ENCODE peak calls at places on chromosomes 3 and 15, in ten cellular contexts. One of them, this sample, is unnamed.

GRCh38 chr3:114155370-114155821 is 23.5 kb downstream of the DRD3 start:
- DNase-seq in fibroblast of pulmonary artery: peak; percentile 56
- DNase-seq in Caco-2: peak; percentile 31
- DNase-seq in RWPE1: no peak
- DNase-seq in GM03348: peak; percentile 13
- DNase-seq in brain microvascular endothelial cell: peak; percentile 34
- DNase-seq in posterior vena cava: no peak
- DNase-seq in SK-N-DZ: no peak
- DNase-seq in omental fat pad: no peak
- DNase-seq in adrenal gland: peak; percentile 49
- DNase-seq in this sample: peak; percentile 49

GRCh38 chr3:50275160-50275995 is 3.5 kb upstream of the LSMEM2 start:
- DNase-seq in Caco-2: no peak
- DNase-seq in SK-N-DZ: no peak
- DNase-seq in RWPE1: no peak
- DNase-seq in omental fat pad: no peak
- DNase-seq in adrenal gland: no peak
- DNase-seq in brain microvascular endothelial cell: no peak
- DNase-seq in GM03348: no peak
- DNase-seq in posterior vena cava: no peak
- DNase-seq in fibroblast of pulmonary artery: no peak
- DNase-seq in this sample: no peak

GRCh38 chr15:57032338-57032737 is 113.9 kb downstream of the TCF12 start:
- DNase-seq in omental fat pad: no peak
- DNase-seq in GM03348: no peak
- DNase-seq in posterior vena cava: no peak
- DNase-seq in brain microvascular endothelial cell: no peak
- DNase-seq in adrenal gland: no peak
- DNase-seq in SK-N-DZ: no peak
- DNase-seq in RWPE1: no peak
- DNase-seq in Caco-2: no peak
- DNase-seq in fibroblast of pulmonary artery: no peak
- DNase-seq in this sample: no peak

GRCh38 chr3:64902991-64903390 is 215.2 kb upstream of the ADAMTS9 start:
- DNase-seq in adrenal gland: no peak
- DNase-seq in GM03348: peak; percentile 36
- DNase-seq in fibroblast of pulmonary artery: peak; percentile 46
- DNase-seq in Caco-2: no peak
- DNase-seq in omental fat pad: no peak
- DNase-seq in brain microvascular endothelial cell: no peak
- DNase-seq in posterior vena cava: no peak
- DNase-seq in RWPE1: no peak
- DNase-seq in SK-N-DZ: no peak
- DNase-seq in this sample: no peak

GRCh38 chr15:70633394-70633793 is 130.0 kb downstream of the UACA start:
- DNase-seq in posterior vena cava: peak; percentile 89
- DNase-seq in GM03348: no peak
- DNase-seq in Caco-2: peak; percentile 22
- DNase-seq in SK-N-DZ: no peak
- DNase-seq in omental fat pad: no peak
- DNase-seq in RWPE1: no peak
- DNase-seq in fibroblast of pulmonary artery: peak; percentile 38
- DNase-seq in brain microvascular endothelial cell: no peak
- DNase-seq in adrenal gland: no peak
- DNase-seq in this sample: no peak

GRCh38 chr3:151873433-151873832 is at the start of gene SUCNR1:
- DNase-seq in fibroblast of pulmonary artery: no peak
- DNase-seq in RWPE1: no peak
- DNase-seq in GM03348: no peak
- DNase-seq in SK-N-DZ: no peak
- DNase-seq in posterior vena cava: no peak
- DNase-seq in brain microvascular endothelial cell: no peak
- DNase-seq in adrenal gland: no peak
- DNase-seq in Caco-2: no peak
- DNase-seq in omental fat pad: no peak
- DNase-seq in this sample: no peak

GRCh38 chr15:79184465-79184892 is 93.9 kb upstream of the RASGRF1 start:
- DNase-seq in brain microvascular endothelial cell: peak; percentile 60
- DNase-seq in RWPE1: peak; percentile 76
- DNase-seq in fibroblast of pulmonary artery: peak; percentile 67
- DNase-seq in SK-N-DZ: peak; percentile 77
- DNase-seq in omental fat pad: peak; percentile 90
- DNase-seq in GM03348: peak; percentile 78
- DNase-seq in adrenal gland: peak; percentile 78
- DNase-seq in posterior vena cava: peak; percentile 93
- DNase-seq in Caco-2: peak; percentile 73
- DNase-seq in this sample: peak; percentile 78

GRCh38 chr3:80929576-80929975 is 831.9 kb downstream of the GBE1 start:
- DNase-seq in GM03348: no peak
- DNase-seq in omental fat pad: no peak
- DNase-seq in adrenal gland: no peak
- DNase-seq in brain microvascular endothelial cell: no peak
- DNase-seq in fibroblast of pulmonary artery: no peak
- DNase-seq in posterior vena cava: no peak
- DNase-seq in Caco-2: no peak
- DNase-seq in SK-N-DZ: no peak
- DNase-seq in RWPE1: no peak
- DNase-seq in this sample: no peak

GRCh38 chr3:111616417-111617105 is 21.4 kb upstream of the ZBED2 start:
- DNase-seq in omental fat pad: no peak
- DNase-seq in GM03348: peak; percentile 16
- DNase-seq in SK-N-DZ: no peak
- DNase-seq in Caco-2: no peak
- DNase-seq in brain microvascular endothelial cell: peak; percentile 22
- DNase-seq in adrenal gland: no peak
- DNase-seq in RWPE1: no peak
- DNase-seq in posterior vena cava: no peak
- DNase-seq in fibroblast of pulmonary artery: no peak
- DNase-seq in this sample: peak; percentile 21

GRCh38 chr3:189144645-189145044 is 27.1 kb upstream of the TPRG1 start:
- DNase-seq in posterior vena cava: no peak
- DNase-seq in Caco-2: peak; percentile 28
- DNase-seq in SK-N-DZ: peak; percentile 37
- DNase-seq in brain microvascular endothelial cell: no peak
- DNase-seq in fibroblast of pulmonary artery: peak; percentile 64
- DNase-seq in omental fat pad: no peak
- DNase-seq in RWPE1: peak; percentile 30
- DNase-seq in adrenal gland: no peak
- DNase-seq in GM03348: no peak
- DNase-seq in this sample: peak; percentile 23

GRCh38 chr3:52204337-52205073 is 6.5 kb downstream of the ALAS1 start:
- DNase-seq in omental fat pad: no peak
- DNase-seq in posterior vena cava: no peak
- DNase-seq in fibroblast of pulmonary artery: no peak
- DNase-seq in Caco-2: no peak
- DNase-seq in SK-N-DZ: no peak
- DNase-seq in RWPE1: no peak
- DNase-seq in GM03348: no peak
- DNase-seq in brain microvascular endothelial cell: no peak
- DNase-seq in adrenal gland: no peak
- DNase-seq in this sample: no peak

GRCh38 chr3:13492048-13492447 is 11.9 kb downstream of the HDAC11 start:
- DNase-seq in RWPE1: no peak
- DNase-seq in omental fat pad: no peak
- DNase-seq in fibroblast of pulmonary artery: no peak
- DNase-seq in SK-N-DZ: no peak
- DNase-seq in GM03348: no peak
- DNase-seq in adrenal gland: no peak
- DNase-seq in posterior vena cava: peak; percentile 42
- DNase-seq in Caco-2: no peak
- DNase-seq in brain microvascular endothelial cell: no peak
- DNase-seq in this sample: no peak

GRCh38 chr3:133891662-133892389 is 3.9 kb downstream of the RAB6B start:
- DNase-seq in posterior vena cava: no peak
- DNase-seq in brain microvascular endothelial cell: no peak
- DNase-seq in adrenal gland: no peak
- DNase-seq in SK-N-DZ: no peak
- DNase-seq in RWPE1: no peak
- DNase-seq in GM03348: no peak
- DNase-seq in omental fat pad: no peak
- DNase-seq in Caco-2: no peak
- DNase-seq in fibroblast of pulmonary artery: no peak
- DNase-seq in this sample: no peak

GRCh38 chr3:8255771-8256170 is 245.9 kb upstream of the LMCD1 start:
- DNase-seq in Caco-2: no peak
- DNase-seq in adrenal gland: no peak
- DNase-seq in omental fat pad: no peak
- DNase-seq in fibroblast of pulmonary artery: no peak
- DNase-seq in posterior vena cava: no peak
- DNase-seq in RWPE1: no peak
- DNase-seq in brain microvascular endothelial cell: no peak
- DNase-seq in GM03348: no peak
- DNase-seq in SK-N-DZ: no peak
- DNase-seq in this sample: no peak

GRCh38 chr3:44883999-44884431 is 9.6 kb downstream of the TGM4 start:
- DNase-seq in Caco-2: no peak
- DNase-seq in posterior vena cava: no peak
- DNase-seq in RWPE1: peak; percentile 82
- DNase-seq in fibroblast of pulmonary artery: peak; percentile 95
- DNase-seq in adrenal gland: no peak
- DNase-seq in SK-N-DZ: no peak
- DNase-seq in GM03348: peak; percentile 84
- DNase-seq in omental fat pad: no peak
- DNase-seq in brain microvascular endothelial cell: peak; percentile 94
- DNase-seq in this sample: no peak

GRCh38 chr15:88649753-88650551 is 11.1 kb downstream of the ISG20 start:
- DNase-seq in SK-N-DZ: no peak
- DNase-seq in RWPE1: no peak
- DNase-seq in adrenal gland: no peak
- DNase-seq in Caco-2: no peak
- DNase-seq in omental fat pad: no peak
- DNase-seq in fibroblast of pulmonary artery: no peak
- DNase-seq in brain microvascular endothelial cell: no peak
- DNase-seq in GM03348: no peak
- DNase-seq in posterior vena cava: peak; percentile 74
- DNase-seq in this sample: no peak

GRCh38 chr15:82843561-82843960 is 34.1 kb downstream of the WHAMM start:
- DNase-seq in brain microvascular endothelial cell: no peak
- DNase-seq in posterior vena cava: no peak
- DNase-seq in omental fat pad: no peak
- DNase-seq in fibroblast of pulmonary artery: no peak
- DNase-seq in RWPE1: no peak
- DNase-seq in SK-N-DZ: no peak
- DNase-seq in Caco-2: no peak
- DNase-seq in adrenal gland: no peak
- DNase-seq in GM03348: no peak
- DNase-seq in this sample: no peak

GRCh38 chr3:4313606-4314308 is 10.6 kb downstream of the SETMAR start:
- DNase-seq in GM03348: no peak
- DNase-seq in RWPE1: peak; percentile 5
- DNase-seq in adrenal gland: no peak
- DNase-seq in fibroblast of pulmonary artery: no peak
- DNase-seq in SK-N-DZ: no peak
- DNase-seq in Caco-2: no peak
- DNase-seq in brain microvascular endothelial cell: peak; percentile 28
- DNase-seq in omental fat pad: no peak
- DNase-seq in posterior vena cava: no peak
- DNase-seq in this sample: no peak

GRCh38 chr15:52652984-52653383 is 26.2 kb downstream of the ATOSA start:
- DNase-seq in omental fat pad: no peak
- DNase-seq in Caco-2: no peak
- DNase-seq in GM03348: no peak
- DNase-seq in SK-N-DZ: no peak
- DNase-seq in fibroblast of pulmonary artery: peak; percentile 60
- DNase-seq in posterior vena cava: no peak
- DNase-seq in adrenal gland: no peak
- DNase-seq in brain microvascular endothelial cell: peak; percentile 66
- DNase-seq in RWPE1: no peak
- DNase-seq in this sample: no peak

GRCh38 chr3:72150634-72151412 is 365.9 kb upstream of the PROK2 start:
- DNase-seq in RWPE1: no peak
- DNase-seq in adrenal gland: no peak
- DNase-seq in SK-N-DZ: no peak
- DNase-seq in GM03348: no peak
- DNase-seq in brain microvascular endothelial cell: no peak
- DNase-seq in fibroblast of pulmonary artery: no peak
- DNase-seq in Caco-2: peak; percentile 70
- DNase-seq in omental fat pad: no peak
- DNase-seq in posterior vena cava: no peak
- DNase-seq in this sample: no peak

GRCh38 chr3:187919018-187919417 is 173.8 kb upstream of the BCL6 start:
- DNase-seq in posterior vena cava: no peak
- DNase-seq in Caco-2: no peak
- DNase-seq in adrenal gland: no peak
- DNase-seq in fibroblast of pulmonary artery: no peak
- DNase-seq in brain microvascular endothelial cell: peak; percentile 39
- DNase-seq in RWPE1: no peak
- DNase-seq in SK-N-DZ: no peak
- DNase-seq in GM03348: no peak
- DNase-seq in omental fat pad: no peak
- DNase-seq in this sample: no peak

GRCh38 chr3:88058322-88058592 is 548 bp downstream of the CGGBP1 start:
- DNase-seq in SK-N-DZ: no peak
- DNase-seq in Caco-2: no peak
- DNase-seq in brain microvascular endothelial cell: no peak
- DNase-seq in fibroblast of pulmonary artery: no peak
- DNase-seq in RWPE1: no peak
- DNase-seq in GM03348: no peak
- DNase-seq in posterior vena cava: no peak
- DNase-seq in omental fat pad: peak; percentile 38
- DNase-seq in adrenal gland: no peak
- DNase-seq in this sample: no peak

GRCh38 chr3:134937256-134938023 is 142.4 kb downstream of the EPHB1 start:
- DNase-seq in SK-N-DZ: no peak
- DNase-seq in GM03348: no peak
- DNase-seq in Caco-2: no peak
- DNase-seq in fibroblast of pulmonary artery: no peak
- DNase-seq in RWPE1: no peak
- DNase-seq in posterior vena cava: no peak
- DNase-seq in omental fat pad: no peak
- DNase-seq in adrenal gland: no peak
- DNase-seq in brain microvascular endothelial cell: no peak
- DNase-seq in this sample: peak; percentile 26

This sample was measured in BE2C.